ENCODE peak calls at places on chromosomes 6 and 20, in six cellular contexts. One of them, this sample, is unnamed.
A peak's percentile ranks its signal among the peaks of the same experiment; 100 is the strongest.

GRCh38 chr6:3612341-3613041 is 139.0 kb downstream of the PXDC1 start:
- DNase-seq in GM13976: no peak
- DNase-seq in NCI-H1092 treated with DMSO at 0.1 percent for 48 hours: peak; percentile 1
- DNase-seq in aorta: no peak
- DNase-seq in uterus: no peak
- DNase-seq in spleen: no peak
- DNase-seq in this sample: peak; percentile 52

GRCh38 chr6:127385668-127386385 is 42.4 kb upstream of the ECHDC1 start:
- DNase-seq in spleen: no peak
- DNase-seq in uterus: no peak
- DNase-seq in GM13976: no peak
- DNase-seq in NCI-H1092 treated with DMSO at 0.1 percent for 48 hours: no peak
- DNase-seq in aorta: no peak
- DNase-seq in this sample: no peak

GRCh38 chr6:166578536-166579233 is 7.8 kb downstream of the RAMACL start:
- DNase-seq in NCI-H1092 treated with DMSO at 0.1 percent for 48 hours: no peak
- DNase-seq in spleen: no peak
- DNase-seq in uterus: no peak
- DNase-seq in GM13976: no peak
- DNase-seq in aorta: no peak
- DNase-seq in this sample: no peak

GRCh38 chr20:12243327-12243726 is 325.6 kb downstream of the BTBD3 start:
- DNase-seq in aorta: no peak
- DNase-seq in spleen: no peak
- DNase-seq in NCI-H1092 treated with DMSO at 0.1 percent for 48 hours: no peak
- DNase-seq in GM13976: no peak
- DNase-seq in uterus: no peak
- DNase-seq in this sample: no peak

GRCh38 chr6:158249437-158249836 is 62.8 kb upstream of the TULP4 start:
- DNase-seq in spleen: no peak
- DNase-seq in NCI-H1092 treated with DMSO at 0.1 percent for 48 hours: no peak
- DNase-seq in aorta: no peak
- DNase-seq in uterus: no peak
- DNase-seq in GM13976: no peak
- DNase-seq in this sample: no peak

GRCh38 chr6:74356385-74356784 is 660.4 kb downstream of the CD109 start:
- DNase-seq in NCI-H1092 treated with DMSO at 0.1 percent for 48 hours: no peak
- DNase-seq in spleen: no peak
- DNase-seq in uterus: no peak
- DNase-seq in aorta: no peak
- DNase-seq in GM13976: no peak
- DNase-seq in this sample: no peak

GRCh38 chr20:64194269-64194668 is 30.0 kb downstream of the MYT1 start:
- DNase-seq in aorta: no peak
- DNase-seq in NCI-H1092 treated with DMSO at 0.1 percent for 48 hours: no peak
- DNase-seq in GM13976: no peak
- DNase-seq in uterus: no peak
- DNase-seq in spleen: no peak
- DNase-seq in this sample: no peak

GRCh38 chr20:10861086-10861485 is 187.3 kb upstream of the JAG1 start:
- DNase-seq in NCI-H1092 treated with DMSO at 0.1 percent for 48 hours: no peak
- DNase-seq in uterus: no peak
- DNase-seq in aorta: no peak
- DNase-seq in spleen: no peak
- DNase-seq in GM13976: no peak
- DNase-seq in this sample: no peak

GRCh38 chr20:60935971-60936370 is 316.1 kb upstream of the CDH4 start:
- DNase-seq in aorta: no peak
- DNase-seq in GM13976: no peak
- DNase-seq in uterus: no peak
- DNase-seq in NCI-H1092 treated with DMSO at 0.1 percent for 48 hours: no peak
- DNase-seq in spleen: no peak
- DNase-seq in this sample: no peak

GRCh38 chr6:137849076-137849708 is 17.9 kb upstream of the TNFAIP3 start:
- DNase-seq in spleen: no peak
- DNase-seq in NCI-H1092 treated with DMSO at 0.1 percent for 48 hours: no peak
- DNase-seq in GM13976: no peak
- DNase-seq in aorta: no peak
- DNase-seq in uterus: no peak
- DNase-seq in this sample: peak; percentile 25

GRCh38 chr6:136696783-136697364 is 95.4 kb downstream of the MAP3K5 start:
- DNase-seq in aorta: no peak
- DNase-seq in spleen: no peak
- DNase-seq in NCI-H1092 treated with DMSO at 0.1 percent for 48 hours: no peak
- DNase-seq in GM13976: no peak
- DNase-seq in uterus: no peak
- DNase-seq in this sample: no peak

GRCh38 chr20:34143951-34144350 is 31.9 kb upstream of the EIF2S2 start:
- DNase-seq in NCI-H1092 treated with DMSO at 0.1 percent for 48 hours: no peak
- DNase-seq in uterus: no peak
- DNase-seq in spleen: no peak
- DNase-seq in aorta: no peak
- DNase-seq in GM13976: no peak
- DNase-seq in this sample: peak; percentile 58